ENCODE peak calls at places on chromosomes 13 and 19, in four cellular contexts. One of them, this sample, is unnamed.

GRCh38 chr19:30046522-30046921 is 104.5 kb downstream of the URI1 start:
- DNase-seq in suprapubic skin: no peak
- DNase-seq in fibroblast of lung: peak
- DNase-seq in heart right ventricle: no peak
- DNase-seq in this sample: no peak

GRCh38 chr13:112625698-112626097 is 37.7 kb upstream of the TUBGCP3 start:
- DNase-seq in suprapubic skin: no peak
- DNase-seq in heart right ventricle: no peak
- DNase-seq in fibroblast of lung: no peak
- DNase-seq in this sample: no peak

GRCh38 chr19:35249146-35249847 is 495 bp downstream of the LSR start:
- DNase-seq in suprapubic skin: no peak
- DNase-seq in fibroblast of lung: no peak
- DNase-seq in heart right ventricle: no peak
- DNase-seq in this sample: peak

GRCh38 chr13:48585456-48585840 is 52.6 kb upstream of the RCBTB2 start:
- DNase-seq in suprapubic skin: no peak
- DNase-seq in heart right ventricle: no peak
- DNase-seq in fibroblast of lung: peak
- DNase-seq in this sample: no peak

GRCh38 chr13:66312312-66313087 is 917.6 kb downstream of the PCDH9 start:
- DNase-seq in heart right ventricle: no peak
- DNase-seq in suprapubic skin: no peak
- DNase-seq in fibroblast of lung: peak
- DNase-seq in this sample: no peak

GRCh38 chr19:50419580-50420035 is 870 bp downstream of the SPIB start:
- DNase-seq in fibroblast of lung: no peak
- DNase-seq in suprapubic skin: no peak
- DNase-seq in heart right ventricle: no peak
- DNase-seq in this sample: no peak

GRCh38 chr19:6161271-6161850 is 25.9 kb downstream of the ACSBG2 start:
- DNase-seq in heart right ventricle: peak
- DNase-seq in suprapubic skin: no peak
- DNase-seq in fibroblast of lung: no peak
- DNase-seq in this sample: no peak

GRCh38 chr19:32208060-32208459 is 137.3 kb upstream of the ZNF507 start:
- DNase-seq in heart right ventricle: no peak
- DNase-seq in suprapubic skin: no peak
- DNase-seq in fibroblast of lung: no peak
- DNase-seq in this sample: no peak

GRCh38 chr13:71864981-71865857 is 1.8 kb downstream of the DACH1 start:
- DNase-seq in heart right ventricle: peak
- DNase-seq in suprapubic skin: peak
- DNase-seq in fibroblast of lung: peak
- DNase-seq in this sample: no peak

GRCh38 chr13:71861769-71862168 is 5.2 kb downstream of the DACH1 start:
- DNase-seq in fibroblast of lung: no peak
- DNase-seq in suprapubic skin: no peak
- DNase-seq in heart right ventricle: no peak
- DNase-seq in this sample: no peak

GRCh38 chr13:71864094-71864980 is 2.7 kb downstream of the DACH1 start:
- DNase-seq in heart right ventricle: peak
- DNase-seq in fibroblast of lung: peak
- DNase-seq in suprapubic skin: peak
- DNase-seq in this sample: no peak

GRCh38 chr13:71865858-71866172 is 1.2 kb downstream of the DACH1 start:
- DNase-seq in fibroblast of lung: peak
- DNase-seq in suprapubic skin: no peak
- DNase-seq in heart right ventricle: no peak
- DNase-seq in this sample: no peak

GRCh38 chr13:71863249-71863648 is 3.8 kb downstream of the DACH1 start:
- DNase-seq in suprapubic skin: no peak
- DNase-seq in heart right ventricle: no peak
- DNase-seq in fibroblast of lung: no peak
- DNase-seq in this sample: no peak
- TF ChIP-seq CTCF in suprapubic skin: no peak
- TF ChIP-seq CTCF in heart right ventricle: no peak
- TF ChIP-seq CTCF in fibroblast of lung: no peak
- TF ChIP-seq CTCF in this sample: no peak

GRCh38 chr19:38907670-38908069 is 4.3 kb downstream of the CCER2 start:
- DNase-seq in fibroblast of lung: no peak
- DNase-seq in suprapubic skin: no peak
- DNase-seq in heart right ventricle: no peak
- DNase-seq in this sample: no peak

GRCh38 chr19:38910488-38910887 is 1.5 kb downstream of the CCER2 start:
- DNase-seq in suprapubic skin: no peak
- DNase-seq in fibroblast of lung: no peak
- DNase-seq in heart right ventricle: no peak
- DNase-seq in this sample: no peak

GRCh38 chr19:38907227-38907626 is 4.8 kb downstream of the CCER2 start:
- DNase-seq in heart right ventricle: no peak
- DNase-seq in suprapubic skin: no peak
- DNase-seq in fibroblast of lung: no peak
- DNase-seq in this sample: no peak

GRCh38 chr19:38911388-38912004 is 490 bp downstream of the CCER2 start:
- DNase-seq in heart right ventricle: no peak
- DNase-seq in fibroblast of lung: no peak
- DNase-seq in suprapubic skin: no peak
- DNase-seq in this sample: no peak

DNA sequence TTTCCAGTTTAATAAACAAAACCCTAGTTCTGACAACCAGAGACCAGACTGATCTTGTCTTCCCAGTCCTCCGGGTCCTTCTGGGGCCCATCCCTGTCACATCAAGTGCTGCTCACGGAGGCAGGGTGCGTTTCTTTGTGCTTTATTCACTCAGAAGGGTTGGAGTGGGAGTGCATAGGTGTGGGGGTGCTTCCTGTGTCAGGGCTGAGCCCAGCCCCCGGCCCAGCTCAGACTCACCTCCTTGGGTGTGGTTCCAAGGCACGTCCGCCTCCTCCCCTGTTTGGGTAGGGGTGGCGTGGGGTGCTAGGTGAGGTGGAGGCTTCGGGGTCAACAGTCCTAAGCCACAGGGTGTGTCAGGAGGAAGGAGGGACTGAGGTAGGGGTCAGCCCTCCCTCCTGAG is 3.1 kb downstream of the CCER2 start:
- DNase-seq in heart right ventricle: no peak
- DNase-seq in fibroblast of lung: no peak
- DNase-seq in suprapubic skin: no peak
- DNase-seq in this sample: no peak
- TF ChIP-seq CTCF in heart right ventricle: no peak
- TF ChIP-seq CTCF in fibroblast of lung: no peak
- TF ChIP-seq CTCF in suprapubic skin: no peak
- TF ChIP-seq CTCF in this sample: no peak

GRCh38 chr13:40666058-40666904 is at the start of gene FOXO1:
- DNase-seq in heart right ventricle: peak
- DNase-seq in suprapubic skin: peak
- DNase-seq in fibroblast of lung: peak
- DNase-seq in this sample: peak
- TF ChIP-seq CTCF in heart right ventricle: no peak
- TF ChIP-seq CTCF in suprapubic skin: no peak
- TF ChIP-seq CTCF in fibroblast of lung: no peak
- TF ChIP-seq CTCF in this sample: no peak

GRCh38 chr19:482186-483041 is 13.9 kb upstream of the MADCAM1 start:
- DNase-seq in suprapubic skin: no peak
- DNase-seq in fibroblast of lung: no peak
- DNase-seq in heart right ventricle: no peak
- DNase-seq in this sample: no peak
- TF ChIP-seq CTCF in suprapubic skin: no peak
- TF ChIP-seq CTCF in fibroblast of lung: no peak
- TF ChIP-seq CTCF in heart right ventricle: no peak
- TF ChIP-seq CTCF in this sample: no peak

GRCh38 chr13:103388839-103389238 is 322.6 kb upstream of the SLC10A2 start:
- DNase-seq in heart right ventricle: no peak
- DNase-seq in suprapubic skin: no peak
- DNase-seq in fibroblast of lung: no peak
- DNase-seq in this sample: no peak

GRCh38 chr13:103395140-103395539 is 328.9 kb upstream of the SLC10A2 start:
- DNase-seq in fibroblast of lung: no peak
- DNase-seq in suprapubic skin: no peak
- DNase-seq in heart right ventricle: no peak
- DNase-seq in this sample: no peak

GRCh38 chr13:103394670-103395069 is 328.5 kb upstream of the SLC10A2 start:
- DNase-seq in fibroblast of lung: no peak
- DNase-seq in heart right ventricle: no peak
- DNase-seq in suprapubic skin: no peak
- DNase-seq in this sample: no peak
- TF ChIP-seq CTCF in fibroblast of lung: no peak
- TF ChIP-seq CTCF in heart right ventricle: no peak
- TF ChIP-seq CTCF in suprapubic skin: no peak
- TF ChIP-seq CTCF in this sample: no peak